ENCODE peak calls at places on chromosomes 12 and 14, in seven cellular contexts. L is left ventricle myocardium inferior, X is body of pancreas, D is HepG2, V is esophagus muscularis mucosa, Z is heart left ventricle, M is uterus. I is an unnamed sample.

GRCh38 chr12:124369055-124369900 is 74.4 kb downstream of the RFLNA start:
- DNase-seq in L (peak; percentile 92), X (peak; percentile 97), D (peak; percentile 69), V (no peak), Z (peak; percentile 94), M (peak; percentile 96), I (peak; percentile 94)

GRCh38 chr12:67355428-67356385 is 86.5 kb downstream of the CAND1 start:
- DNase-seq in L (no peak), X (peak; percentile 52), D (peak; percentile 42), V (no peak), Z (no peak), M (no peak), I (no peak)

GRCh38 chr12:96886998-96887677 is 19.9 kb upstream of the NEDD1 start:
- DNase-seq in L (no peak), X (no peak), D (no peak), V (no peak), Z (no peak), M (peak; percentile 55), I (no peak)

GRCh38 chr14:50619569-50620141 is 48.5 kb downstream of the SAV1 start:
- DNase-seq in L (no peak), X (no peak), D (peak; percentile 38), V (no peak), Z (no peak), M (no peak), I (no peak)

GRCh38 chr14:66758031-66758613 is 250.2 kb downstream of the GPHN start:
- DNase-seq in L (no peak), X (no peak), D (peak; percentile 50), V (no peak), Z (no peak), M (no peak), I (no peak)

GRCh38 chr12:26571539-26571938 is 261.5 kb downstream of the ITPR2 start:
- DNase-seq in L (no peak), X (peak; percentile 25), D (no peak), V (peak; percentile 50), Z (no peak), M (no peak), I (no peak)

GRCh38 chr12:24487606-24488005 is 461.3 kb downstream of the BCAT1 start:
- DNase-seq in L (no peak), X (no peak), D (no peak), V (no peak), Z (no peak), M (no peak), I (no peak)

GRCh38 chr12:113808095-113808951 is 157.8 kb downstream of the RBM19 start:
- DNase-seq in L (no peak), X (no peak), D (peak; percentile 91), V (no peak), Z (no peak), M (no peak), I (no peak)

GRCh38 chr14:30355431-30355913 is 203.5 kb upstream of the G2E3 start:
- DNase-seq in L (no peak), X (no peak), D (peak; percentile 84), V (no peak), Z (no peak), M (no peak), I (no peak)

GRCh38 chr12:28814246-28814645 is 334.8 kb upstream of the FAR2 start:
- DNase-seq in L (no peak), X (peak; percentile 11), D (no peak), V (no peak), Z (no peak), M (no peak), I (no peak)

DNA sequence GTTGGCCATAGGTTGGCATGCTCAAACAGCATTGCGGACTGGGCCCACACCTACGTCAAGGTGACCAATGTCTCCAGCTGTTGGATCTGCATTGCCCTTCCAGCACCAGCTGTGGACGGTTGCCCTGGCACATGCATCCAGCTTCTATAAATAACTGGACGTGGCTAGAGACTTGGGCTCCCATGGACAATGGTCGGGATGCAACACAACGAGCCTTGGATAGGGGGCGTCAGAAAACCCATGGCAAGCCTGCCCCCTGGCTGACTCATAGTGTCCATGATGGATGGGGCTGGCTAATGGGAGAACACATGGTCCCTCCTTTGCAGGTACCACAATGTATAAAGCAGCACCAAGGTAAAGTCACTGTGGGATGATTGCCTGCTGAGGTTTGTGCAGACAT is 331.6 kb upstream of the FAR2 start:
- DNase-seq in L (no peak), X (no peak), D (no peak), V (no peak), Z (no peak), M (no peak), I (no peak)
- TF ChIP-seq CTCF in L (no peak), X (no peak), D (no peak), V (no peak), Z (no peak), M (no peak), I (no peak)

GRCh38 chr12:15919491-15919890 is 8.4 kb downstream of the DERA start:
- DNase-seq in L (no peak), X (no peak), D (no peak), V (no peak), Z (no peak), M (no peak), I (no peak)

DNA sequence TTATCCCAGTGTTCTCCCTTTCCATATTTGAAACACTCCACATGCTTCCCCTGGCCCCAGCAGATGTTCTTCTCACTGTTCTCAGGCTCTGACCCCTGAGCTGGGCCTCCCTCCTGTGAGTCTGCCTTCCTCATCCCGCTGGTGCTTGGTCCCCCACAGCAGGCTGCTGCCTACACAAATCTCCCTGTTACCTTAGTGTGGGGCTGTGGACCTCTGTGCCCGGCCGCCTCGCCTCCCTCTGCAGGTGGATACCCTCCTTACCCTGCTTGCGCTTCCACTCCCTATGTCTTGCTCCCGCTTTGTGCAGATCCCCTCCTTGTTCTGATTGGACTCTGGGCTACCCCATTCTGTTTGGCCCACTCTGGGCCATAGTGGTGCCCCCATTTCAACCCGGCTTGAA is 6.9 kb downstream of the DERA start:
- DNase-seq in L (no peak), X (no peak), D (no peak), V (no peak), Z (no peak), M (no peak), I (no peak)
- H3K4me3 ChIP-seq in L (no peak overlapping the region), X (no peak overlapping the region), D (no peak overlapping the region), V (no peak overlapping the region), Z (no peak overlapping the region), M (no peak overlapping the region), I (no peak overlapping the region)

DNA sequence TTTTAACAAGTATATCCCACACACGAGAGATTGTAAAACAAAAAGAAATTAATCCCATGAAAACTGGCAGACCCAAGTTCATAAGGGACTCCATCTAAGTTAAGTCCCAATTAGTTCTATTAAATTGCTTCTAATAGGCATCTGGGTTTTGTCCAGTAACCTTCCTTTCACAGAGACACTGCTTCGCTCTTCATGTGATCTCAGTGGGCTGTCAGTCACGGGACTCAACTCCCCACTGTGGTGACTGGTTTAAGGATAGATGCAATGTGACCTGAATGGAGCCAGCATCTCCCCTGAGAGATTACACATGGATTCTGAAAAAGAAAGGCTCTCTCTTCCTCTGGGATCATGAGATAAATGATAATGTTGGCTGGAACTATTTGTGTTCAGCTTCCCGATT is 96.4 kb downstream of the GAS2L3 start:
- DNase-seq in L (no peak), X (no peak), D (no peak), V (no peak), Z (no peak), M (no peak), I (no peak)
- TF ChIP-seq CTCF in L (no peak), X (no peak), D (no peak), V (no peak), Z (no peak), M (no peak), I (no peak)

GRCh38 chr14:89304972-89305703 is 111.9 kb downstream of the FOXN3 start:
- DNase-seq in L (no peak), X (peak; percentile 30), D (no peak), V (no peak), Z (no peak), M (peak; percentile 39), I (peak; percentile 47)
- H3K4me3 ChIP-seq in L (no peak overlapping the region), X (no peak overlapping the region), D (no peak overlapping the region), V (no peak overlapping the region), Z (peak overlapping the region; percentile 3), M (no peak overlapping the region), I (no peak overlapping the region)

GRCh38 chr12:47362131-47362686 is 282.4 kb upstream of the AMIGO2 start:
- DNase-seq in L (no peak), X (no peak), D (no peak), V (no peak), Z (no peak), M (no peak), I (no peak)

GRCh38 chr12:47364251-47364650 is 284.5 kb upstream of the AMIGO2 start:
- DNase-seq in L (no peak), X (no peak), D (no peak), V (no peak), Z (no peak), M (no peak), I (no peak)

GRCh38 chr12:47366203-47366978 is 286.6 kb upstream of the AMIGO2 start:
- DNase-seq in L (no peak), X (no peak), D (no peak), V (no peak), Z (no peak), M (no peak), I (no peak)

GRCh38 chr12:47360771-47361388 is 281.1 kb upstream of the AMIGO2 start:
- DNase-seq in L (no peak), X (no peak), D (no peak), V (no peak), Z (no peak), M (no peak), I (no peak)

DNA sequence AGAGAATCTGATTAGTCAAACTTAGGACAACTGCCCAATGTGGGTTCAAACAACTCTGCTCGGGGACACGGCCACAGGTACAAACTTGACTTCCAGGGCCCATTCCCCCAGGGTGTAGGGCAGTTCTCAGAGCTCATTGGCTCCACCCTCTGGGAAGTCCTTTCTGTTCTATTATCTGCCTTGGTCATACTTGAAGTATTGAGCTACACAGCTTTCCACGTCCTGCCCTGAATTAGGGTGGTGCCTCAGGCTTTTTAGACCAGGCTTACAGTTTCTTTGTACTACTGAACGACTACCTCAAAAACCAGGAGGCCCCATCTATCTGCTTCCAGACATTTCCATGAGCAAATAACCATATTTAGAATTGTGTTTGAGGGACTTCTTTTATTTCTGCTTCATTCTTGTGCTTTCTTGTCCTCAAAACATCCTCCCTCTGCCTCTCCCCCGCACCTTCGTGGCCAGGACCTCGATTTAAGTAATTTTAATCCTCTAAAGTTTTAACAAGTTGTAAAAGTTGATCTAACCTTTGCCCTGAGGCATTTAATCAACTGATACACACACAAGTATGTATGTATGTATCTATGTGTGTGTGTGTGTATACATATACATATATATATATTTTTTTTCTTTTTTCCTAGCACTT is 281.8 kb upstream of the AMIGO2 start:
- DNase-seq in L (no peak), X (peak; percentile 23), D (no peak), V (no peak), Z (no peak), M (peak; percentile 66), I (no peak)
- TF ChIP-seq CTCF in L (no peak), X (no peak), D (peak; percentile 41), V (no peak), Z (peak; percentile 24), M (no peak), I (no peak)

I was measured in heart right ventricle.